ENCODE peak calls at places on chromosomes 11 and 22, in nine cellular contexts. G is fibroblast of lung; T is CD4-positive, alpha-beta T cell; D is activated T-helper 9 cell treated with anti-CD3 and anti-CD28 coated beads, Interleukin-2, amount 50 U/mL, for 16 hours; K is left cardiac atrium; E is mesendoderm; J is H9; Z is thoracic aorta; I is activated CD4-positive, alpha-beta T cell treated with anti-CD3 and anti-CD28 coated beads, Interleukin-2, amount 50 U/mL, for 24 hours. S is an unnamed sample.
A peak's percentile ranks its signal among the peaks of the same experiment; 100 is the strongest.

GRCh38 chr11:68632802-68633201 is 51.5 kb upstream of the GAL start:
- DNase-seq in D (no peak), E (peak; percentile 95), T (peak; percentile 29), I (no peak), G (peak; percentile 83), Z (no peak), J (peak; percentile 87), K (peak; percentile 39), S (no peak)

GRCh38 chr11:43410394-43410793 is 51.7 kb downstream of the TTC17 start:
- DNase-seq in G (no peak), E (no peak), J (no peak), I (no peak), Z (no peak), K (no peak), D (no peak), T (no peak), S (no peak)

GRCh38 chr22:43207386-43207785 is 20.5 kb upstream of the TTLL12 start:
- DNase-seq in Z (no peak), E (no peak), I (no peak), G (no peak), T (no peak), D (no peak), K (no peak), J (no peak), S (no peak)

GRCh38 chr22:25488244-25489020 is 76.0 kb upstream of the GRK3 start:
- DNase-seq in I (no peak), E (no peak), T (no peak), D (no peak), J (no peak), Z (peak; percentile 9), K (peak; percentile 79), G (peak; percentile 56), S (no peak)

GRCh38 chr22:29313126-29314071 is 2.1 kb downstream of the RASL10A start:
- DNase-seq in J (peak; percentile 92), I (no peak), G (peak; percentile 47), D (no peak), Z (no peak), E (peak; percentile 96), K (peak; percentile 52), T (no peak), S (no peak)

GRCh38 chr22:45783021-45783420 is 111.4 kb downstream of the ATXN10 start:
- DNase-seq in E (no peak), K (no peak), Z (no peak), G (no peak), J (no peak), I (no peak), D (no peak), T (no peak), S (no peak)

GRCh38 chr11:107689317-107690202 is 22.3 kb downstream of the SLN start:
- DNase-seq in G (peak; percentile 70), D (peak; percentile 6), T (peak; percentile 48), J (peak; percentile 57), Z (peak; percentile 47), I (peak; percentile 8), K (peak; percentile 77), E (peak; percentile 64), S (peak; percentile 34)

GRCh38 chr22:43889366-43890253 is 2.2 kb downstream of the PNPLA5 start:
- DNase-seq in Z (no peak), G (peak; percentile 40), J (no peak), D (no peak), T (no peak), K (no peak), I (no peak), E (peak; percentile 38), S (no peak)

GRCh38 chr22:37197451-37198289 is 9.6 kb upstream of the C1QTNF6 start:
- DNase-seq in G (no peak), I (no peak), T (no peak), K (peak; percentile 69), E (peak; percentile 87), D (no peak), Z (no peak), J (no peak), S (peak; percentile 36)

GRCh38 chr22:20607157-20607907 is 99.9 kb downstream of the MED15 start:
- DNase-seq in G (no peak), T (no peak), I (no peak), J (peak; percentile 47), Z (no peak), K (no peak), E (peak; percentile 26), D (no peak), S (no peak)

GRCh38 chr11:128467041-128467440 is 120.3 kb downstream of the ETS1 start:
- DNase-seq in J (no peak), G (no peak), K (no peak), I (no peak), E (no peak), T (no peak), Z (no peak), D (no peak), S (no peak)

GRCh38 chr11:30171661-30172060 is 59.2 kb upstream of the FSHB start:
- DNase-seq in D (no peak), J (no peak), K (no peak), T (no peak), E (no peak), G (no peak), Z (no peak), I (no peak), S (no peak)

GRCh38 chr11:120900642-120901041 is 123.3 kb upstream of the TBCEL start:
- DNase-seq in K (no peak), T (no peak), Z (no peak), D (no peak), J (no peak), E (peak; percentile 85), I (no peak), G (no peak), S (no peak)

GRCh38 chr11:127996825-127997224 is 590.5 kb downstream of the ETS1 start:
- DNase-seq in J (no peak), I (no peak), G (peak; percentile 12), E (no peak), T (no peak), D (no peak), Z (no peak), K (no peak), S (no peak)

GRCh38 chr22:20283674-20284066 is 15.6 kb upstream of the RTN4R start:
- DNase-seq in G (no peak), K (no peak), Z (no peak), J (no peak), D (no peak), I (no peak), E (no peak), T (no peak), S (no peak)

GRCh38 chr22:43421914-43422615 is 10.3 kb downstream of the MPPED1 start:
- DNase-seq in J (no peak), K (no peak), I (no peak), Z (no peak), G (no peak), D (no peak), E (no peak), T (no peak), S (no peak)

GRCh38 chr22:40216041-40216756 is 38.5 kb downstream of the TNRC6B start:
- DNase-seq in K (no peak), J (peak; percentile 28), I (no peak), T (no peak), D (peak; percentile 10), E (no peak), G (no peak), Z (no peak), S (peak; percentile 14)

GRCh38 chr11:129460714-129461113 is 85.1 kb downstream of the BARX2 start:
- DNase-seq in J (no peak), G (no peak), K (no peak), E (no peak), I (no peak), D (no peak), Z (no peak), T (no peak), S (no peak)

GRCh38 chr11:68997124-68997994 is 15.7 kb downstream of the MRGPRF start:
- DNase-seq in E (no peak), J (peak; percentile 20), Z (no peak), I (no peak), K (no peak), T (no peak), D (no peak), G (no peak), S (no peak)

GRCh38 chr11:63951779-63952536 is 13.2 kb downstream of the NAA40 start:
- DNase-seq in J (no peak), E (peak; percentile 74), D (no peak), I (no peak), T (no peak), Z (no peak), K (no peak), G (no peak), S (no peak)

GRCh38 chr11:72283947-72284346 is 40.0 kb upstream of the PHOX2A start:
- DNase-seq in D (no peak), T (no peak), K (no peak), J (no peak), Z (no peak), I (no peak), G (no peak), E (no peak), S (no peak)

GRCh38 chr22:48490513-48491411 is 1336.9 kb downstream of the BRD1 start:
- DNase-seq in I (no peak), K (no peak), D (no peak), Z (no peak), G (no peak), T (no peak), J (peak; percentile 34), E (no peak), S (no peak)

GRCh38 chr22:31206896-31207687 is 5.0 kb upstream of the LIMK2 start:
- DNase-seq in G (no peak), Z (no peak), J (no peak), K (peak; percentile 58), D (no peak), E (no peak), T (no peak), I (no peak), S (no peak)

GRCh38 chr22:28103596-28103995 is 184.5 kb upstream of the PITPNB start:
- DNase-seq in J (no peak), I (no peak), T (no peak), D (no peak), K (no peak), E (no peak), G (peak; percentile 34), Z (no peak), S (no peak)

GRCh38 chr11:76576166-76576565 is 94.4 kb downstream of the LRRC32 start:
- DNase-seq in J (no peak), Z (no peak), K (no peak), E (no peak), D (no peak), G (no peak), I (no peak), T (no peak), S (no peak)

GRCh38 chr22:48889887-48890692 is 937.6 kb downstream of the BRD1 start:
- DNase-seq in I (no peak), Z (no peak), T (no peak), G (no peak), D (no peak), J (peak; percentile 16), E (no peak), K (no peak), S (peak; percentile 9)

GRCh38 chr22:35987487-35987886 is 41.1 kb downstream of the RBFOX2 start:
- DNase-seq in I (no peak), Z (no peak), T (no peak), K (no peak), E (no peak), J (no peak), G (peak; percentile 61), D (no peak), S (no peak)

GRCh38 chr11:111459506-111460270 is 52.5 kb downstream of the BTG4 start:
- DNase-seq in D (no peak), I (no peak), J (no peak), T (no peak), G (no peak), E (peak; percentile 52), Z (no peak), K (no peak), S (no peak)

GRCh38 chr22:43474161-43475101 is 62.6 kb downstream of the MPPED1 start:
- DNase-seq in Z (no peak), K (no peak), I (no peak), G (peak; percentile 1), T (no peak), D (no peak), J (no peak), E (no peak), S (no peak)

GRCh38 chr11:65722261-65722660 is 1.7 kb upstream of the RNASEH2C start:
- DNase-seq in D (no peak), T (no peak), K (no peak), J (no peak), Z (no peak), I (no peak), G (no peak), E (no peak), S (no peak)

GRCh38 chr22:24834845-24835570 is 29.0 kb downstream of the SGSM1 start:
- DNase-seq in K (no peak), E (peak; percentile 81), T (no peak), I (no peak), J (peak; percentile 64), Z (no peak), D (no peak), G (peak; percentile 16), S (no peak)

S was measured in activated CD4-positive, CD25-positive, alpha-beta regulatory T cell treated with anti-CD3 and anti-CD28 coated beads, Interleukin-2, amount 50 U/mL, for 72 hours.